ENCODE peak calls at places on chromosomes 12 and 14, in five cellular contexts. J is foreskin fibroblast; F is A549; A is NCI-H2029; C is stimulated activated CD8-positive, alpha-beta memory T cell treated with anti-CD3 and anti-CD28 coated beads, Interleukin-4, amount 100 ng/mL, for 48 hours. Z is an unnamed sample.

GRCh38 chr14:68076451-68076850 is 256.9 kb downstream of the RAD51B start:
- DNase-seq in A (no peak), C (no peak), F (peak), J (peak), Z (no peak)

GRCh38 chr14:83873626-83874025 is 1656.3 kb upstream of the FLRT2 start:
- DNase-seq in J (no peak), A (no peak), F (no peak), C (no peak), Z (no peak)

GRCh38 chr12:123024819-123025391 is 44.4 kb downstream of the ARL6IP4 start:
- DNase-seq in A (no peak), J (peak), F (no peak), C (peak), Z (no peak)

GRCh38 chr12:46233418-46233817 is 35.4 kb downstream of the SLC38A1 start:
- DNase-seq in J (no peak), F (no peak), C (no peak), A (peak), Z (no peak)

GRCh38 chr14:95248422-95248821 is 71.3 kb downstream of the CLMN start:
- DNase-seq in F (peak), A (no peak), C (no peak), J (no peak), Z (no peak)

GRCh38 chr12:101459642-101460346 is 15.3 kb upstream of the SPIC start:
- DNase-seq in F (peak), C (no peak), J (peak), A (peak), Z (no peak)

GRCh38 chr12:79023784-79024183 is 159.2 kb downstream of the SYT1 start:
- DNase-seq in J (no peak), C (no peak), A (no peak), F (no peak), Z (no peak)

GRCh38 chr12:131116437-131117117 is 162.9 kb downstream of the ADGRD1 start:
- DNase-seq in C (no peak), J (peak), A (no peak), F (peak), Z (no peak)

GRCh38 chr12:21962236-21962635 is 21.0 kb upstream of the ABCC9 start:
- DNase-seq in F (no peak), C (no peak), A (no peak), J (peak), Z (no peak)

GRCh38 chr14:105480807-105481801 is 5.6 kb upstream of the CRIP1 start:
- DNase-seq in C (peak), F (peak), A (peak), J (peak), Z (no peak)

GRCh38 chr14:68658029-68658509 is 134.8 kb downstream of the ZFP36L1 start:
- DNase-seq in J (no peak), F (no peak), C (no peak), A (no peak), Z (no peak)

GRCh38 chr14:29459967-29460366 is 467.7 kb downstream of the PRKD1 start:
- DNase-seq in A (no peak), C (no peak), F (no peak), J (no peak), Z (no peak)

GRCh38 chr12:23760495-23760894 is 189.0 kb downstream of the SOX5 start:
- DNase-seq in A (peak), J (no peak), C (no peak), F (no peak), Z (no peak)

GRCh38 chr14:101511199-101511598 is 50.1 kb upstream of the DIO3 start:
- DNase-seq in F (no peak), C (no peak), J (no peak), A (no peak), Z (no peak)

GRCh38 chr12:19778111-19778688 is 338.9 kb downstream of the AEBP2 start:
- DNase-seq in A (no peak), F (no peak), C (no peak), J (no peak), Z (no peak)

GRCh38 chr14:52018252-52018651 is 28.9 kb downstream of the RTRAF start:
- DNase-seq in A (no peak), F (no peak), C (no peak), J (peak), Z (no peak)

GRCh38 chr14:99819514-99819913 is 26.3 kb downstream of the EML1 start:
- DNase-seq in C (peak), A (no peak), J (no peak), F (no peak), Z (no peak)

GRCh38 chr14:89926709-89927108 is 27.8 kb downstream of the EFCAB11 start:
- DNase-seq in A (no peak), C (no peak), J (no peak), F (no peak), Z (no peak)

GRCh38 chr12:64147011-64147671 is 75.0 kb downstream of the KICS2 start:
- DNase-seq in J (no peak), F (no peak), A (no peak), C (no peak), Z (no peak)

GRCh38 chr12:28026701-28027100 is 54.2 kb upstream of the PTHLH start:
- DNase-seq in J (no peak), A (peak), F (no peak), C (no peak), Z (no peak)